ENCODE peak calls at places on chromosomes 5 and 9, in six cellular contexts. D is spleen, R is foreskin fibroblast, N is choroid plexus epithelial cell, T is endothelial cell, I is psoas muscle. J is an unnamed sample.

GRCh38 chr9:20930836-20931235 is 100.6 kb downstream of the HACD4 start:
- DNase-seq in I (no peak), N (no peak), D (no peak), R (peak; percentile 3), T (no peak), J (no peak)

GRCh38 chr5:136731241-136731885 is 366.0 kb upstream of the TRPC7 start:
- DNase-seq in T (no peak), N (peak; percentile 46), I (no peak), D (no peak), R (peak; percentile 9), J (peak; percentile 26)

GRCh38 chr9:3074247-3074646 is 230.4 kb upstream of the PUM3 start:
- DNase-seq in N (no peak), I (no peak), T (no peak), R (no peak), D (no peak), J (no peak)

GRCh38 chr5:122924203-122924602 is 78.8 kb downstream of the SNX24 start:
- DNase-seq in D (no peak), T (no peak), I (no peak), R (peak; percentile 14), N (no peak), J (peak; percentile 72)

GRCh38 chr9:13865869-13866268 is 448.1 kb downstream of the NFIB start:
- DNase-seq in R (peak; percentile 8), N (peak; percentile 27), I (no peak), T (no peak), D (no peak), J (no peak)

GRCh38 chr5:176829320-176829719 is 19.0 kb downstream of the UNC5A start:
- DNase-seq in T (no peak), I (no peak), D (no peak), N (no peak), R (no peak), J (no peak)

GRCh38 chr5:161934486-161934885 is 86.6 kb downstream of the GABRA1 start:
- DNase-seq in D (no peak), T (no peak), R (no peak), I (no peak), N (no peak), J (no peak)

GRCh38 chr9:134442087-134442470 is 115.8 kb downstream of the RXRA start:
- DNase-seq in R (peak; percentile 60), T (no peak), I (peak; percentile 72), N (peak; percentile 43), D (no peak), J (peak; percentile 13)

GRCh38 chr5:56656816-56657740 is 158.3 kb upstream of the MAP3K1 start:
- DNase-seq in T (no peak), N (no peak), R (peak; percentile 31), D (no peak), I (no peak), J (no peak)

GRCh38 chr5:59955241-59955640 is 61.7 kb upstream of the PDE4D start:
- DNase-seq in T (no peak), N (no peak), R (no peak), I (no peak), D (no peak), J (no peak)

GRCh38 chr5:59959330-59959729 is 65.8 kb upstream of the PDE4D start:
- DNase-seq in T (no peak), I (no peak), N (no peak), D (no peak), R (no peak), J (no peak)

DNA sequence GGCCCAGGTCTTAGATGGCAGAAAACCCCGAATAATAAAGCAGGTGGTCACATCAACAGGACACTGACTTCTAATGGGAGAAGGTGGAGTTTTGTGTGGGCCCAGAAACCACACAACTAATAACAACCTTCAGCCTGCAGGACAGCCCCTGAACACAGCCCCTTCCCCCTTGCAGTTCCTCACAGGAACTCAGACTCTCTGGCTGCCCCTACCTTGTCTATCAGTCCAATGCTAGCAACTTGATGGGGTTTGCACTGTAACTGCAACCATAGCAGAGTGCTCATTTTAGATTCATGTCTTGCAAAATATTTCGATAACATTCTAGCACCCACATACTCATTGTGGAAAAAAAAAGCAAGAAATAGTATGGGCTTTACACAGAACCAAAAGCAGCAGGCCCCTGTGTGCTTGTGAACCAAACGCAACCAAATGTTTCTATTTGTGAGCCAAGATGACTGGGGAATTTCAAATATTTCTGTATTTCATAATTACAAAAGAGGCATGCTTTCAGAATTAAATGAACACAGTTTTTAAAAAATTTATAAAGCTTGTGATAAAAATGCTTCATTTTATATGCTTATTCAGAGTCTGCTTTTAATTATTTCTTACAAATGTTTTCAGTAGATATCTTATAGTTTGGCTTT is 62.7 kb upstream of the PDE4D start:
- DNase-seq in I (no peak), T (peak; percentile 4), D (no peak), R (no peak), N (peak; percentile 61), J (no peak)
- TF ChIP-seq CTCF in I (no peak), T (no peak), D (no peak), R (no peak), N (no peak), J (no peak)

DNA sequence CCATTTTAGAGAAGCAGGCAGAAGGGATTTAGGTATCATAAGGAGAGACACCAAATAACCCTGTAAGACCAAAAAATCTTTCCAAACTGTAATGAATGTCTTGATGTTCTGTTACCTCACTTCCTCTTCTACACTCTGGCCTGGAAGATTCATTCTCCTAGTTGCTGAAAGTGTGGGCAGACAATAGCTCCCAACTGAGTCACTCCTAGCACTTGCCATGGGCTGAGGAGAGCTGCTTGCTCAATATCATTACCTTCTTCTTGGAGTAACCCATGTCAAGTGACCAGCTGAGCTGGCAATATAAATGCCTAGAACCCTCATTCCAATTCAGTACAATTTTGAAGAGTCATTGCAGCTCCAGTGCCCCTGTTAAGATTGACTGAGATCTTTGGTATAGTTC is 1985.5 kb upstream of the CDH6 start:
- DNase-seq in I (no peak), D (no peak), N (peak; percentile 2), T (no peak), R (no peak), J (no peak)
- TF ChIP-seq CTCF in I (no peak), D (no peak), N (no peak), T (no peak), R (no peak), J (no peak)

GRCh38 chr9:93005876-93006275 is 52.6 kb upstream of the SUSD3 start:
- DNase-seq in R (no peak), I (no peak), T (no peak), N (no peak), D (no peak), J (no peak)
- TF ChIP-seq CTCF in R (no peak), I (no peak), T (no peak), N (no peak), D (no peak), J (no peak)

GRCh38 chr9:136197930-136198604 is 6.9 kb downstream of the LHX3 start:
- DNase-seq in R (no peak), D (no peak), N (no peak), I (no peak), T (no peak), J (no peak)

GRCh38 chr9:136194540-136194939 is 10.4 kb downstream of the LHX3 start:
- DNase-seq in I (no peak), T (no peak), D (no peak), R (no peak), N (no peak), J (no peak)

GRCh38 chr9:136197372-136197875 is 7.5 kb downstream of the LHX3 start:
- DNase-seq in T (no peak), D (no peak), I (no peak), N (no peak), R (no peak), J (no peak)

GRCh38 chr9:136198605-136199083 is 6.3 kb downstream of the LHX3 start:
- DNase-seq in N (peak; percentile 19), T (no peak), R (peak; percentile 55), I (no peak), D (no peak), J (no peak)

GRCh38 chr9:136196465-136197371 is 8.2 kb downstream of the LHX3 start:
- DNase-seq in N (no peak), D (no peak), T (no peak), R (no peak), I (no peak), J (no peak)
- TF ChIP-seq CTCF in N (no peak), D (no peak), T (no peak), R (no peak), I (no peak), J (no peak)

DNA sequence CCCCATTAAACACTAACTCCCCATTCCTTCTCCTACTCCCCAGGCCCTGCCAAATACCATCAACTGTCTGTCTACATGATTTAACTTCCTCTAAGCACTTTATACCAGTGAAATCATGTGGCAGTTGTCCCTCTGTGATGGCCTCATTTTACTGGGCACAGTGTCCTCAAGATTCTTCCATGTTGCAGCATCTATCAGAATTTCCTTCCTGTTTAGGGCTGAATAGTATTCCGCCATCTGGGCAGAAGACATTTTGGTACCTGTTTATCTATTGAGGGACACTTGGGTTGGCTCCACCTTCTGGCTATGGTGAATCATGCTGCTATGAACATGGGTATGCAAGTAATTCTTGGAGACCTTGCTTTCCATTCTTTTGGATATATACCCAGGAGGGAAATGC is 59.4 kb upstream of the IRX4 start:
- DNase-seq in D (no peak), I (no peak), T (no peak), R (no peak), N (no peak), J (no peak)
- TF ChIP-seq CTCF in D (no peak), I (no peak), T (no peak), R (no peak), N (no peak), J (no peak)

J was measured in HFFc6.